ENCODE peak calls at places on chromosomes 7 and 10, in eight cellular contexts. One of them, this sample, is unnamed.

GRCh38 chr10:23361665-23362064 is 17.1 kb upstream of the C10orf67 start:
- DNase-seq in natural killer cell: no peak
- DNase-seq in esophagus squamous epithelium: no peak
- DNase-seq in B cell: no peak
- DNase-seq in GM13976: no peak
- DNase-seq in body of pancreas: no peak
- DNase-seq in glutamatergic neuron: no peak
- DNase-seq in CD14-positive monocyte: no peak
- DNase-seq in this sample: no peak

GRCh38 chr10:112904000-112904399 is 46.0 kb upstream of the TCF7L2 start:
- DNase-seq in B cell: no peak
- DNase-seq in esophagus squamous epithelium: no peak
- DNase-seq in GM13976: no peak
- DNase-seq in body of pancreas: no peak
- DNase-seq in glutamatergic neuron: no peak
- DNase-seq in CD14-positive monocyte: no peak
- DNase-seq in natural killer cell: no peak
- DNase-seq in this sample: no peak

GRCh38 chr7:99733003-99733402 is 2.0 kb downstream of the CYP3A7 start:
- DNase-seq in esophagus squamous epithelium: no peak
- DNase-seq in natural killer cell: no peak
- DNase-seq in B cell: no peak
- DNase-seq in body of pancreas: peak; percentile 24
- DNase-seq in CD14-positive monocyte: no peak
- DNase-seq in glutamatergic neuron: no peak
- DNase-seq in GM13976: no peak
- DNase-seq in this sample: no peak

GRCh38 chr7:155584763-155585531 is 38.6 kb upstream of the CNPY1 start:
- DNase-seq in CD14-positive monocyte: peak; percentile 38
- DNase-seq in esophagus squamous epithelium: no peak
- DNase-seq in GM13976: no peak
- DNase-seq in glutamatergic neuron: no peak
- DNase-seq in body of pancreas: peak; percentile 71
- DNase-seq in B cell: no peak
- DNase-seq in natural killer cell: no peak
- DNase-seq in this sample: no peak

GRCh38 chr10:1180836-1181235 is 124.7 kb downstream of the WDR37 start:
- DNase-seq in esophagus squamous epithelium: no peak
- DNase-seq in natural killer cell: no peak
- DNase-seq in glutamatergic neuron: no peak
- DNase-seq in body of pancreas: no peak
- DNase-seq in GM13976: no peak
- DNase-seq in B cell: no peak
- DNase-seq in CD14-positive monocyte: peak; percentile 15
- DNase-seq in this sample: no peak

GRCh38 chr7:129702761-129703338 is 91.3 kb downstream of the NRF1 start:
- DNase-seq in esophagus squamous epithelium: no peak
- DNase-seq in GM13976: no peak
- DNase-seq in body of pancreas: no peak
- DNase-seq in CD14-positive monocyte: no peak
- DNase-seq in natural killer cell: no peak
- DNase-seq in B cell: no peak
- DNase-seq in glutamatergic neuron: no peak
- DNase-seq in this sample: no peak

GRCh38 chr7:82166666-82167065 is 276.9 kb downstream of the CACNA2D1 start:
- DNase-seq in natural killer cell: no peak
- DNase-seq in GM13976: no peak
- DNase-seq in esophagus squamous epithelium: no peak
- DNase-seq in glutamatergic neuron: no peak
- DNase-seq in body of pancreas: no peak
- DNase-seq in B cell: no peak
- DNase-seq in CD14-positive monocyte: no peak
- DNase-seq in this sample: no peak

GRCh38 chr10:78852856-78853255 is 215.9 kb upstream of the ZMIZ1 start:
- DNase-seq in B cell: no peak
- DNase-seq in natural killer cell: no peak
- DNase-seq in glutamatergic neuron: no peak
- DNase-seq in GM13976: peak; percentile 39
- DNase-seq in body of pancreas: peak; percentile 71
- DNase-seq in esophagus squamous epithelium: no peak
- DNase-seq in CD14-positive monocyte: no peak
- DNase-seq in this sample: peak; percentile 22

GRCh38 chr7:101174322-101174854 is 5.7 kb downstream of the NAT16 start:
- DNase-seq in GM13976: no peak
- DNase-seq in natural killer cell: no peak
- DNase-seq in esophagus squamous epithelium: no peak
- DNase-seq in glutamatergic neuron: no peak
- DNase-seq in body of pancreas: no peak
- DNase-seq in B cell: no peak
- DNase-seq in CD14-positive monocyte: no peak
- DNase-seq in this sample: no peak

GRCh38 chr10:66322261-66322660 is 603.6 kb upstream of the LRRTM3 start:
- DNase-seq in GM13976: no peak
- DNase-seq in CD14-positive monocyte: no peak
- DNase-seq in body of pancreas: no peak
- DNase-seq in B cell: no peak
- DNase-seq in glutamatergic neuron: no peak
- DNase-seq in natural killer cell: no peak
- DNase-seq in esophagus squamous epithelium: no peak
- DNase-seq in this sample: no peak

GRCh38 chr7:155232911-155233702 is 64.6 kb upstream of the INSIG1 start:
- DNase-seq in B cell: no peak
- DNase-seq in natural killer cell: no peak
- DNase-seq in body of pancreas: no peak
- DNase-seq in esophagus squamous epithelium: no peak
- DNase-seq in glutamatergic neuron: no peak
- DNase-seq in CD14-positive monocyte: no peak
- DNase-seq in GM13976: no peak
- DNase-seq in this sample: no peak

GRCh38 chr7:143467724-143468123 is 9.9 kb upstream of the TAS2R41 start:
- DNase-seq in body of pancreas: no peak
- DNase-seq in natural killer cell: no peak
- DNase-seq in GM13976: no peak
- DNase-seq in CD14-positive monocyte: no peak
- DNase-seq in esophagus squamous epithelium: no peak
- DNase-seq in B cell: no peak
- DNase-seq in glutamatergic neuron: no peak
- DNase-seq in this sample: no peak

GRCh38 chr7:46003896-46004875 is 83.1 kb upstream of the IGFBP3 start:
- DNase-seq in CD14-positive monocyte: no peak
- DNase-seq in esophagus squamous epithelium: no peak
- DNase-seq in glutamatergic neuron: no peak
- DNase-seq in body of pancreas: no peak
- DNase-seq in natural killer cell: no peak
- DNase-seq in GM13976: no peak
- DNase-seq in B cell: no peak
- DNase-seq in this sample: no peak

GRCh38 chr7:130493275-130493868 is 1.5 kb downstream of the MEST start:
- DNase-seq in CD14-positive monocyte: no peak
- DNase-seq in GM13976: peak; percentile 15
- DNase-seq in esophagus squamous epithelium: no peak
- DNase-seq in natural killer cell: no peak
- DNase-seq in B cell: no peak
- DNase-seq in body of pancreas: no peak
- DNase-seq in glutamatergic neuron: no peak
- DNase-seq in this sample: peak; percentile 14

GRCh38 chr7:31642681-31643115 is 44.3 kb upstream of the PPP1R17 start:
- DNase-seq in esophagus squamous epithelium: no peak
- DNase-seq in body of pancreas: no peak
- DNase-seq in CD14-positive monocyte: no peak
- DNase-seq in natural killer cell: no peak
- DNase-seq in GM13976: no peak
- DNase-seq in B cell: no peak
- DNase-seq in glutamatergic neuron: no peak
- DNase-seq in this sample: no peak

GRCh38 chr7:26553582-26553981 is 261.9 kb downstream of the SNX10 start:
- DNase-seq in glutamatergic neuron: no peak
- DNase-seq in esophagus squamous epithelium: no peak
- DNase-seq in CD14-positive monocyte: no peak
- DNase-seq in body of pancreas: no peak
- DNase-seq in natural killer cell: no peak
- DNase-seq in B cell: no peak
- DNase-seq in GM13976: no peak
- DNase-seq in this sample: no peak

GRCh38 chr7:37118029-37118428 is 330.6 kb downstream of the ELMO1 start:
- DNase-seq in GM13976: no peak
- DNase-seq in glutamatergic neuron: no peak
- DNase-seq in body of pancreas: no peak
- DNase-seq in B cell: no peak
- DNase-seq in natural killer cell: no peak
- DNase-seq in CD14-positive monocyte: no peak
- DNase-seq in esophagus squamous epithelium: no peak
- DNase-seq in this sample: no peak

GRCh38 chr10:24900888-24901685 is 51.3 kb downstream of the PRTFDC1 start:
- DNase-seq in esophagus squamous epithelium: no peak
- DNase-seq in glutamatergic neuron: no peak
- DNase-seq in B cell: no peak
- DNase-seq in GM13976: peak; percentile 60
- DNase-seq in body of pancreas: no peak
- DNase-seq in natural killer cell: no peak
- DNase-seq in CD14-positive monocyte: no peak
- DNase-seq in this sample: no peak

GRCh38 chr7:128892521-128893250 is 17.8 kb downstream of the KCP start:
- DNase-seq in natural killer cell: no peak
- DNase-seq in glutamatergic neuron: no peak
- DNase-seq in CD14-positive monocyte: no peak
- DNase-seq in body of pancreas: peak; percentile 2
- DNase-seq in GM13976: no peak
- DNase-seq in B cell: no peak
- DNase-seq in esophagus squamous epithelium: no peak
- DNase-seq in this sample: no peak

GRCh38 chr10:131736321-131736980 is 164.4 kb upstream of the PPP2R2D start:
- DNase-seq in glutamatergic neuron: no peak
- DNase-seq in B cell: peak; percentile 25
- DNase-seq in GM13976: no peak
- DNase-seq in CD14-positive monocyte: no peak
- DNase-seq in body of pancreas: no peak
- DNase-seq in esophagus squamous epithelium: no peak
- DNase-seq in natural killer cell: no peak
- DNase-seq in this sample: no peak

GRCh38 chr10:59073456-59074053 is 102.9 kb upstream of the PHYHIPL start:
- DNase-seq in body of pancreas: peak; percentile 70
- DNase-seq in B cell: no peak
- DNase-seq in GM13976: no peak
- DNase-seq in glutamatergic neuron: no peak
- DNase-seq in natural killer cell: no peak
- DNase-seq in CD14-positive monocyte: no peak
- DNase-seq in esophagus squamous epithelium: no peak
- DNase-seq in this sample: no peak

GRCh38 chr10:71076473-71077142 is 135.8 kb upstream of the UNC5B start:
- DNase-seq in CD14-positive monocyte: no peak
- DNase-seq in GM13976: no peak
- DNase-seq in esophagus squamous epithelium: no peak
- DNase-seq in body of pancreas: no peak
- DNase-seq in natural killer cell: peak; percentile 8
- DNase-seq in B cell: peak; percentile 20
- DNase-seq in glutamatergic neuron: peak; percentile 77
- DNase-seq in this sample: peak; percentile 2

GRCh38 chr7:86745019-86745745 is 101.5 kb downstream of the GRM3 start:
- DNase-seq in esophagus squamous epithelium: no peak
- DNase-seq in body of pancreas: peak; percentile 66
- DNase-seq in B cell: no peak
- DNase-seq in natural killer cell: no peak
- DNase-seq in glutamatergic neuron: no peak
- DNase-seq in GM13976: no peak
- DNase-seq in CD14-positive monocyte: no peak
- DNase-seq in this sample: no peak

GRCh38 chr7:98357751-98358161 is 43.1 kb downstream of the BAIAP2L1 start:
- DNase-seq in natural killer cell: no peak
- DNase-seq in GM13976: no peak
- DNase-seq in esophagus squamous epithelium: no peak
- DNase-seq in CD14-positive monocyte: no peak
- DNase-seq in B cell: no peak
- DNase-seq in glutamatergic neuron: no peak
- DNase-seq in body of pancreas: peak; percentile 70
- DNase-seq in this sample: no peak

GRCh38 chr7:1403844-1404404 is 55.3 kb downstream of the MICALL2 start:
- DNase-seq in B cell: no peak
- DNase-seq in natural killer cell: no peak
- DNase-seq in glutamatergic neuron: peak; percentile 62
- DNase-seq in body of pancreas: no peak
- DNase-seq in GM13976: no peak
- DNase-seq in CD14-positive monocyte: no peak
- DNase-seq in esophagus squamous epithelium: no peak
- DNase-seq in this sample: peak; percentile 54

GRCh38 chr7:112452102-112452888 is 2.0 kb downstream of the IFRD1 start:
- DNase-seq in natural killer cell: no peak
- DNase-seq in B cell: no peak
- DNase-seq in glutamatergic neuron: peak; percentile 57
- DNase-seq in GM13976: peak; percentile 34
- DNase-seq in CD14-positive monocyte: no peak
- DNase-seq in esophagus squamous epithelium: no peak
- DNase-seq in body of pancreas: peak; percentile 56
- DNase-seq in this sample: peak; percentile 47
- TF ChIP-seq CTCF in natural killer cell: no peak
- TF ChIP-seq CTCF in B cell: no peak
- TF ChIP-seq CTCF in glutamatergic neuron: no peak
- TF ChIP-seq CTCF in GM13976: peak; percentile 3
- TF ChIP-seq CTCF in CD14-positive monocyte: no peak
- TF ChIP-seq CTCF in esophagus squamous epithelium: no peak
- TF ChIP-seq CTCF in body of pancreas: no peak
- TF ChIP-seq CTCF in this sample: peak; percentile 28

DNA sequence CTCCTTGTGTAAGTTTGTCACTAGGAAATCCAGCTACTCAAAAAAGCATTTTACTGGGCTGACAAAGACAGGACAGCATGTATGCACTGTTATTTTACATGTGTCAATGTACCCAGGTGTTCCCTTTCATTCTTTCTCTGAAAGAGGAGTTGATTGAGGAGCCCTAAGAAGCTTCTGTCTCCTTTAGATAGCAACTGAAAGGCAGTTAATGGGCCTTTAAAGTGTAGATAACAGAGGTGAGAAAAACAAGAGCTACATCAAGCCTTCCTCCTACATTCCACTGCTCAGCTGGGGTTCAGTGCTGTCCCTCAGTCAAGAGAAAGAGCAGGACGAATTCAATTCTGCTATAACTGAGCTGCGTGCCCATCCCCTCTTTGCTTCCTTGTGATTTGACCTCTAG is 12.8 kb upstream of the WIPF3 start:
- DNase-seq in body of pancreas: no peak
- DNase-seq in B cell: no peak
- DNase-seq in natural killer cell: no peak
- DNase-seq in GM13976: no peak
- DNase-seq in glutamatergic neuron: no peak
- DNase-seq in CD14-positive monocyte: no peak
- DNase-seq in esophagus squamous epithelium: no peak
- DNase-seq in this sample: no peak
- TF ChIP-seq CTCF in body of pancreas: no peak
- TF ChIP-seq CTCF in B cell: no peak
- TF ChIP-seq CTCF in natural killer cell: no peak
- TF ChIP-seq CTCF in GM13976: no peak
- TF ChIP-seq CTCF in glutamatergic neuron: no peak
- TF ChIP-seq CTCF in CD14-positive monocyte: no peak
- TF ChIP-seq CTCF in esophagus squamous epithelium: no peak
- TF ChIP-seq CTCF in this sample: no peak

GRCh38 chr10:122204691-122205489 is 66.2 kb upstream of the BTBD16 start:
- DNase-seq in B cell: no peak
- DNase-seq in GM13976: no peak
- DNase-seq in glutamatergic neuron: no peak
- DNase-seq in natural killer cell: no peak
- DNase-seq in CD14-positive monocyte: no peak
- DNase-seq in body of pancreas: no peak
- DNase-seq in esophagus squamous epithelium: no peak
- DNase-seq in this sample: no peak
- TF ChIP-seq CTCF in B cell: no peak
- TF ChIP-seq CTCF in GM13976: no peak
- TF ChIP-seq CTCF in glutamatergic neuron: no peak
- TF ChIP-seq CTCF in natural killer cell: no peak
- TF ChIP-seq CTCF in CD14-positive monocyte: no peak
- TF ChIP-seq CTCF in body of pancreas: no peak
- TF ChIP-seq CTCF in esophagus squamous epithelium: no peak
- TF ChIP-seq CTCF in this sample: no peak

GRCh38 chr7:50119815-50120637 is 27.0 kb upstream of the ZPBP start:
- DNase-seq in natural killer cell: no peak
- DNase-seq in CD14-positive monocyte: no peak
- DNase-seq in glutamatergic neuron: peak; percentile 25
- DNase-seq in esophagus squamous epithelium: no peak
- DNase-seq in GM13976: no peak
- DNase-seq in body of pancreas: no peak
- DNase-seq in B cell: peak; percentile 64
- DNase-seq in this sample: peak; percentile 14
- TF ChIP-seq CTCF in natural killer cell: no peak
- TF ChIP-seq CTCF in CD14-positive monocyte: no peak
- TF ChIP-seq CTCF in glutamatergic neuron: peak; percentile 17
- TF ChIP-seq CTCF in esophagus squamous epithelium: no peak
- TF ChIP-seq CTCF in GM13976: peak; percentile 58
- TF ChIP-seq CTCF in body of pancreas: no peak
- TF ChIP-seq CTCF in B cell: peak; percentile 69
- TF ChIP-seq CTCF in this sample: peak; percentile 57